ENCODE peak calls at places on chromosomes 12 and 14, in six cellular contexts. N is IMR-90, W is neuronal stem cell, K is H1, D is trophoblast cell, L is mesenchymal stem cell. Z is an unnamed sample.

GRCh38 chr12:119202121-119202527 is 23.4 kb downstream of the HSPB8 start:
- DNase-seq in D (no peak), N (no peak), K (peak; percentile 65), L (no peak), W (no peak), Z (peak; percentile 49)

GRCh38 chr14:31125231-31125630 is 82.4 kb downstream of the HECTD1 start:
- DNase-seq in W (no peak), K (no peak), D (no peak), N (no peak), L (no peak), Z (no peak)

GRCh38 chr12:912466-913235 is 36.8 kb downstream of the RAD52 start:
- DNase-seq in D (no peak), N (no peak), W (no peak), L (no peak), K (no peak), Z (no peak)

GRCh38 chr12:125892276-125892675 is 827.0 kb downstream of the AACS start:
- DNase-seq in W (no peak), K (no peak), N (no peak), L (no peak), D (no peak), Z (no peak)

GRCh38 chr12:15527201-15527782 is 205.0 kb downstream of the PTPRO start:
- DNase-seq in D (no peak), L (peak; percentile 28), W (no peak), N (peak; percentile 15), K (peak; percentile 48), Z (peak; percentile 53)

GRCh38 chr12:54666008-54666407 is 17.8 kb upstream of the DCD start:
- DNase-seq in N (no peak), W (no peak), D (no peak), K (no peak), L (no peak), Z (no peak)

GRCh38 chr12:69105101-69105613 is 134.2 kb upstream of the CPSF6 start:
- DNase-seq in L (no peak), N (no peak), D (peak; percentile 69), W (no peak), K (no peak), Z (no peak)

GRCh38 chr14:31291210-31291609 is 83.6 kb upstream of the HECTD1 start:
- DNase-seq in K (no peak), W (no peak), L (peak; percentile 15), D (no peak), N (no peak), Z (no peak)

GRCh38 chr14:103859416-103860202 is 12.2 kb upstream of the PPP1R13B start:
- DNase-seq in K (no peak), N (no peak), D (no peak), L (no peak), W (no peak), Z (no peak)

GRCh38 chr12:32178341-32179010 is 71.8 kb downstream of the BICD1 start:
- DNase-seq in W (no peak), D (no peak), K (no peak), N (no peak), L (no peak), Z (no peak)

GRCh38 chr12:63326260-63326659 is 175.3 kb upstream of the AVPR1A start:
- DNase-seq in L (no peak), N (no peak), K (no peak), W (no peak), D (no peak), Z (no peak)

GRCh38 chr14:24597403-24597802 is 12.1 kb downstream of the GZMH start:
- DNase-seq in K (no peak), W (no peak), D (no peak), N (no peak), L (no peak), Z (no peak)

GRCh38 chr12:71662861-71663560 is 637 bp downstream of the ZFC3H1 start:
- DNase-seq in K (peak; percentile 77), N (peak; percentile 69), L (peak; percentile 88), W (peak; percentile 54), D (peak; percentile 78), Z (peak; percentile 62)

GRCh38 chr12:124352839-124353238 is 57.9 kb downstream of the RFLNA start:
- DNase-seq in L (peak; percentile 46), N (no peak), K (no peak), D (no peak), W (no peak), Z (no peak)

GRCh38 chr12:116727261-116727660 is 10.6 kb downstream of the SPRING1 start:
- DNase-seq in W (no peak), D (no peak), N (no peak), L (no peak), K (no peak), Z (no peak)

GRCh38 chr12:2813573-2814185 is 1.2 kb downstream of the ITFG2 start:
- DNase-seq in D (peak; percentile 27), N (peak; percentile 69), L (peak; percentile 83), K (no peak), W (no peak), Z (peak; percentile 67)

GRCh38 chr12:3965096-3965495 is 91.9 kb upstream of the PARP11 start:
- DNase-seq in W (no peak), D (peak; percentile 33), N (no peak), L (no peak), K (no peak), Z (peak; percentile 22)

GRCh38 chr14:98133806-98134205 is 1138.2 kb downstream of the BCL11B start:
- DNase-seq in N (no peak), L (no peak), D (no peak), K (no peak), W (no peak), Z (no peak)

GRCh38 chr14:22434030-22434429 is 155.0 kb downstream of the DAD1 start:
- DNase-seq in D (no peak), W (no peak), L (no peak), K (no peak), N (no peak), Z (no peak)

DNA sequence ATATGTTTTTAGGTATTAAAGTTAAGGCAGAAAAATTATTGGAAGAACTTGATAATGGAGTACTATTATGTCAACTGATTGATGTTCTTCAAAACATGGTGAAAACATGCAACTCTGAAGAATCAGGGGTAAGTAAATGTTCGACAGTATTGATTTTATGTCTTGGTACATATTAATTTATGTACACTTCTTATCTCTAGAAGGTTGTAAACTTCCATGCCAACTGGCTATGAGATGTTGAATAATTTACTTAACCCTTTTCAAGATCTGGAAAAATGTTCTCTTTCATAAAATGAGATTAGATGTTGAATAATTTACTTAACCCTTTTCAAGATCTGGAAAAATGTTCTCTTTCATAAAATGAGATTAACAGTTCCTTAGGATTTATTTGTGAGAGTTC is 28.1 kb downstream of the GAS2L3 start:
- DNase-seq in W (no peak), K (no peak), D (no peak), N (no peak), L (no peak), Z (no peak)
- H4K91ac ChIP-seq in W (no peak overlapping the region), K (no peak overlapping the region), D (no peak overlapping the region), N (no peak overlapping the region), L (no peak overlapping the region), Z (no peak overlapping the region)

DNA sequence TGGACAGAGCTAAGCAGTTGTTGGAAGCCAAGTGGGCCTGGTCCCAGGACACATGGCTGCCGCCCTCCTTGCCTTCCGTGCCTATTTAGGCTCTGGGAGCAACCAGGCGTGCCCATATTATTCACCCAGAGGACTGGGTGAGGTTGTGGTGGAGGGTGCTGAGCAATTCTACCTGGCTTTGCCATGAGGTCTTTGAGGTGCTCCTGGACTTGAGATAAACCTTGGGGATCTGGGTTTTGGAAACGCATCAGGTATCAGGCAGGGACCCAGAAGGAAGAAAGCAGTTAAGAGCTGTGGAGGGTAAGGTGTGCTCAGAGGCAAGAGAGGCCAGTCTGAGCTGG is 60.1 kb downstream of the EMP1 start:
- DNase-seq in N (no peak), D (no peak), L (no peak), K (no peak), W (no peak), Z (no peak)
- H3K23ac ChIP-seq in N (no peak overlapping the region), D (no peak overlapping the region), L (no peak overlapping the region), K (no peak overlapping the region), W (no peak overlapping the region), Z (no peak overlapping the region)

GRCh38 chr12:66159088-66159487 is 10.7 kb downstream of the TMBIM4 start:
- DNase-seq in L (no peak), K (no peak), W (no peak), D (no peak), N (no peak), Z (no peak)

GRCh38 chr12:66165141-66165540 is 4.7 kb downstream of the TMBIM4 start:
- DNase-seq in N (no peak), K (no peak), L (no peak), W (no peak), D (no peak), Z (no peak)

GRCh38 chr12:66156654-66157053 is 13.1 kb downstream of the TMBIM4 start:
- DNase-seq in N (peak; percentile 18), D (peak; percentile 72), L (no peak), W (no peak), K (no peak), Z (no peak)

GRCh38 chr12:66164349-66164821 is 5.4 kb downstream of the TMBIM4 start:
- DNase-seq in W (no peak), K (no peak), N (peak; percentile 49), L (peak; percentile 50), D (no peak), Z (no peak)

DNA sequence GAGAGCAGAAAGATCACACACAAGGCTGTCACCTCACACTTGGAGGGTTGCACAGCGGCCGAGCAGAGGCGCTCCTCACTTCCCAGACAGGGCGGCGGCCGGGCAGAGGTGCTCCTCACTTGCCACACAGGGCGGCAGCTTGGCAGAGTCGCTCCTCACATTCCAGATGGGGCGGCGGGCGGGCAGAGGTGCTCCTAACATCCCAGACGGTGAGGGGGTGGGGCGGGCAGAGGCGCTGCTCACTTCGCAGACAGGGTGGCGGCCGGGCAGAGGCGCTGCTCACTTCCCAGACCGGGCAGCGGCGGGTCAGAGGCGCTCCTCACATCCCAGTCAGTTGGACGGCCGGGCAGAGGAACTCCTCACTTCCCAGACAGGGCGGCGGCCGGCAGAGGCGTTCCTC is 9.1 kb downstream of the TMBIM4 start:
- DNase-seq in N (no peak), W (no peak), D (no peak), L (no peak), K (no peak), Z (no peak)
- H4K91ac ChIP-seq in N (no peak overlapping the region), W (no peak overlapping the region), D (no peak overlapping the region), L (peak overlapping the region; percentile 75), K (no peak overlapping the region), Z (no peak overlapping the region)

GRCh38 chr14:50232276-50232642 is 881 bp upstream of the SOS2 start:
- DNase-seq in W (no peak), D (no peak), K (no peak), L (no peak), N (no peak), Z (no peak)
- H3K23ac ChIP-seq in W (no peak overlapping the region), D (no peak overlapping the region), K (no peak overlapping the region), L (no peak overlapping the region), N (peak overlapping the region; percentile 97), Z (no peak overlapping the region)

GRCh38 chr14:65210827-65211192 is 108.5 kb upstream of the MAX start:
- DNase-seq in D (no peak), K (no peak), N (no peak), L (peak; percentile 27), W (no peak), Z (no peak)
- H4K91ac ChIP-seq in D (no peak overlapping the region), K (no peak overlapping the region), N (no peak overlapping the region), L (no peak overlapping the region), W (no peak overlapping the region), Z (no peak overlapping the region)

Z was measured in H9.